ENCODE peak calls at places on chromosomes 16 and 17, in five cellular contexts. C is mesenchymal stem cell, B is IMR-90, K is H1, D is H9. L is an unnamed sample.
A peak's percentile ranks its signal among the peaks of the same experiment; 100 is the strongest.

GRCh38 chr17:44147812-44148211 is 6.1 kb downstream of the HROB start:
- DNase-seq in B (no peak), C (no peak), K (no peak), D (no peak), L (no peak)

GRCh38 chr17:65268832-65269231 is 131.7 kb downstream of the RGS9 start:
- DNase-seq in B (peak; percentile 61), K (no peak), C (no peak), D (no peak), L (no peak)

GRCh38 chr16:68377221-68377620 is 66.4 kb downstream of the PRMT7 start:
- DNase-seq in B (no peak), K (no peak), C (no peak), D (no peak), L (no peak)

GRCh38 chr17:27560668-27561067 is 70.3 kb upstream of the LGALS9 start:
- DNase-seq in C (no peak), D (no peak), B (peak; percentile 29), K (no peak), L (no peak)

GRCh38 chr16:51577621-51578303 is 426.7 kb upstream of the SALL1 start:
- DNase-seq in K (peak; percentile 23), C (peak; percentile 42), B (peak; percentile 15), D (peak; percentile 43), L (no peak)

GRCh38 chr17:37521821-37522220 is 32.1 kb downstream of the DUSP14 start:
- DNase-seq in D (no peak), C (no peak), B (no peak), K (no peak), L (no peak)

GRCh38 chr17:40554646-40555295 is 10.5 kb downstream of the CCR7 start:
- DNase-seq in K (no peak), C (no peak), D (peak; percentile 36), B (no peak), L (no peak)

GRCh38 chr16:53457670-53458069 is 23.4 kb downstream of the RBL2 start:
- DNase-seq in B (no peak), K (no peak), C (no peak), D (no peak), L (no peak)

GRCh38 chr16:56667581-56668571 is at the start of gene MT1G:
- DNase-seq in C (no peak), K (no peak), D (peak; percentile 50), B (no peak), L (no peak)

GRCh38 chr17:63435681-63436522 is 10.2 kb downstream of the CYB561 start:
- DNase-seq in B (no peak), C (no peak), K (no peak), D (peak; percentile 89), L (no peak)

GRCh38 chr16:4416200-4417032 is at the start of gene CORO7:
- DNase-seq in B (peak; percentile 76), D (peak; percentile 90), K (no peak), C (peak; percentile 91), L (peak; percentile 77)

GRCh38 chr17:2070241-2071023 is 15.5 kb downstream of the HIC1 start:
- DNase-seq in D (peak; percentile 86), B (no peak), K (no peak), C (peak; percentile 25), L (no peak)

GRCh38 chr16:85169333-85170065 is 57.2 kb upstream of the CIBAR2 start:
- DNase-seq in C (no peak), K (no peak), B (no peak), D (no peak), L (no peak)

GRCh38 chr17:2564876-2565275 is 28.6 kb upstream of the PAFAH1B1 start:
- DNase-seq in K (no peak), D (no peak), C (no peak), B (no peak), L (no peak)

GRCh38 chr16:48161906-48162305 is 6.1 kb upstream of the ABCC12 start:
- DNase-seq in K (no peak), C (no peak), D (no peak), B (no peak), L (no peak)

GRCh38 chr17:16486373-16487250 is 5.4 kb downstream of the LRRC75A start:
- DNase-seq in B (peak; percentile 44), C (peak; percentile 48), K (no peak), D (peak; percentile 82), L (no peak)

GRCh38 chr17:75783803-75784472 is 668 bp upstream of the UNK start:
- DNase-seq in D (no peak), K (no peak), C (no peak), B (no peak), L (no peak)

GRCh38 chr16:48965391-48965790 is 316.2 kb downstream of the CBLN1 start:
- DNase-seq in B (peak; percentile 47), K (no peak), D (no peak), C (peak; percentile 50), L (no peak)

GRCh38 chr16:53944026-53944425 is 240.1 kb downstream of the FTO start:
- DNase-seq in D (no peak), B (peak; percentile 7), C (no peak), K (no peak), L (no peak)

GRCh38 chr17:1573932-1574696 is 11.5 kb upstream of the PITPNA start:
- DNase-seq in D (peak; percentile 93), K (no peak), B (peak; percentile 66), C (peak; percentile 77), L (peak; percentile 55)

GRCh38 chr17:35612924-35613521 is 25.9 kb downstream of the AP2B1 start:
- DNase-seq in B (peak; percentile 65), K (no peak), D (no peak), C (peak; percentile 74), L (peak; percentile 51)

GRCh38 chr17:83131268-83132011 is 52.0 kb downstream of the METRNL start:
- DNase-seq in K (no peak), B (no peak), D (peak; percentile 23), C (no peak), L (no peak)

GRCh38 chr17:76485569-76485968 is 15.7 kb downstream of the RHBDF2 start:
- DNase-seq in B (no peak), C (no peak), K (no peak), D (no peak), L (no peak)

GRCh38 chr16:35664091-35664693 is 2204.8 kb downstream of the TP53TG3F start:
- DNase-seq in D (no peak), C (no peak), B (no peak), K (no peak), L (no peak)

GRCh38 chr17:48995871-48996695 is 1.1 kb upstream of the IGF2BP1 start:
- DNase-seq in D (peak; percentile 95), B (no peak), K (peak; percentile 89), C (peak; percentile 79), L (peak; percentile 93)

GRCh38 chr16:23448392-23448791 is 4.6 kb downstream of the COG7 start:
- DNase-seq in C (no peak), K (no peak), D (no peak), B (peak; percentile 52), L (no peak)

GRCh38 chr16:69435977-69436729 is 11.7 kb downstream of the CYB5B start:
- DNase-seq in K (no peak), D (no peak), C (no peak), B (no peak), L (no peak)

DNA sequence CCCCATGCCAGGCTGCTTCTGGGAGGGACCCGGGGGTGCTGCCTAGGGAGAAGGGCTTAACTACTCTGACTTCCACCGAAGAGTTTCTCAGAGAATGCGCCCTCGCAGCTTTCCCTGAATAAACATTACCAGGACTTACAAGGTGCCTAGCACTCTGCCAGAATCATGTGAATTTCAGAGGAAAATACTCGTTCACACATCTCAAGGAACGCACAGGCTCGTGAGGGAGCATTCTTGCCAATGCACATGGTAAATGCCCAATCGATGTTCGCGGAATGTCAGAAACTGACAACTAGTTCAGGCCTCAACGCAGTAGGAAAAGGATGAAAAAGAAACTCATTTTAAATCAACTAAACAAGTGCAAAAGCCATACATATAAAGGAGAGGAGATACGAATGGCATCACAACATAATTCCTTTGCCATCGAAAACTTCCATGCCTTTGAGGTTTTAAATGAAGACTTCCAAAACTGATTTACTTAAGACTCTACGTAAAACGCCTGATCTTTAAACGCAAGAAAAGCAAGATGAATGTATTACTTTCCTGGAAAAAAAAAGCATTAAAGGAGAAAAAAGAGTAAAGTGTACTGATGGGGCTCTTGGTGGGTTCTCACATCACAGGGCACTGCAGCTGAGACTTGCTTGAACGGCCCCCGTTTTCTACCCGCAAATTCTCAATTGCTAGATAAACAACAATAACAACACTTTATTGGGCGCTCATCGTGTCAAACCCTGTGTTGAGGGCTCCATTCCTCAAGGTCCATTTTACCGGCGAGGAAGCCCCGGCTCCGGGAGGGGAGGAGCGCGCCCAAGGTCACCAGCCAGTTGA is 827 bp downstream of the CMC2 start:
- DNase-seq in C (peak; percentile 41), D (no peak), K (no peak), B (peak; percentile 23), L (no peak)
- H4K91ac ChIP-seq in C (no peak overlapping the region), D (no peak overlapping the region), K (no peak overlapping the region), B (no peak overlapping the region), L (no peak overlapping the region)

GRCh38 chr16:12535535-12536411 is 267.9 kb downstream of the CPPED1 start:
- DNase-seq in K (no peak), B (no peak), D (peak; percentile 46), C (no peak), L (peak; percentile 46)
- H3K4me1 ChIP-seq in K (no peaks in the 10 kb centered on the region), B (peaks cover 10% of the 10 kb centered on the region), D (no peaks in the 10 kb centered on the region), C (peaks cover 4% of the 10 kb centered on the region), L (no peaks in the 10 kb centered on the region)

GRCh38 chr17:46046957-46047356 is 47.9 kb downstream of the STH start:
- DNase-seq in D (no peak), K (no peak), B (peak; percentile 24), C (peak; percentile 44), L (no peak)

GRCh38 chr17:46044989-46045388 is 45.9 kb downstream of the STH start:
- DNase-seq in D (no peak), K (no peak), B (no peak), C (no peak), L (no peak)

GRCh38 chr17:46045639-46046038 is 46.6 kb downstream of the STH start:
- DNase-seq in K (no peak), B (peak; percentile 16), C (peak; percentile 28), D (no peak), L (no peak)

GRCh38 chr17:46044286-46044928 is 45.4 kb downstream of the STH start:
- DNase-seq in K (peak; percentile 38), B (peak; percentile 87), C (peak; percentile 88), D (peak; percentile 76), L (peak; percentile 58)

DNA sequence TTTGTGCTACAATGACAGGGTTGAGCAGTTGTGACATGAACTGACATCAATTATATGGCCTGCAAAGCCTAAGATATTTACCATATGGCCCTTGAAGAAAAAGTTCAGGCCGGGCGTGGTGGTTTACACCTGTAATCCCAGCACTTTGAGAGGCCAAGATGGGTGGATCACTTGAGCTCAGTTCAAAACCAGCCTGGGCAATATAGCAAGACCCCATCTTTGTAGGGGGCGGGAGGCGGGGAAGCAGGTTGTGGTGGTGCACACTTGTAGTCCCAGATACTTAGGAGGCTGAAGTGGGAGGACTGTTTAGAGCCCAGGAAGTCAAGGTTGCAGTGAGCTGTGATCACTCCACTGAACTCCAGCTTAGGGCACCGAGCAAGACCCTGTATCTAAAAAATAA is 48.3 kb downstream of the STH start:
- DNase-seq in D (no peak), B (no peak), C (no peak), K (no peak), L (no peak)
- H4K8ac ChIP-seq in D (no peak overlapping the region), B (no peak overlapping the region), C (no peak overlapping the region), K (no peak overlapping the region), L (no peak overlapping the region)

DNA sequence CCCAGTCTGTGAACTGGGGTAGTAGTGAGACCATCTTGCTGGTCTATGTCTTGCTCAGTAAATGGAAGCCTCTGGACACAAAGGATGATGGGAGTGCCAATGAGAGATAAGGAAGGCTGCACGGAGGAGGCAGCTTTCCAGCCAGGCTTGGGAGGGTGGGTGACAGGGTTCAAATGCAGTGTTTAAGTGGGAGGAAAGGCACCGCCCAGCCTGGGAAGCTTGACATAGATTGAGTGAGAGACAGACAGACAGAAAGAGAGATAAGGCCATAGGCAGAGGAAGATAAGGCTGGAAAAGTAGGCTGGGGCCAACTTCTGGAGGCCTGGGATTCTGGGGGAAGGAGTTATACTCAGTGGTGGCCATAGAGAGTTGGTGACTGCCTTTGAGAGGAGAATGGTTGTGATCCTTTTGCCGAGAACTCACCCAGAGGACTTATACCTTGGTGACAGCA is 7.2 kb upstream of the COL1A1 start:
- DNase-seq in D (no peak), C (peak; percentile 25), B (no peak), K (no peak), L (no peak)
- H4K91ac ChIP-seq in D (no peak overlapping the region), C (peak overlapping the region; percentile 92), B (peak overlapping the region; percentile 99), K (peak overlapping the region; percentile 68), L (no peak overlapping the region)

L was measured in neuronal stem cell.